ENCODE peak calls at places on chromosome 12, in nine cellular contexts. One of them, this sample, is unnamed.

GRCh38 chr12:28050606-28051005 is 78.1 kb upstream of the PTHLH start:
- DNase-seq in KBM-7: no peak
- DNase-seq in fibroblast of mammary gland: peak
- DNase-seq in NCI-H774: no peak
- DNase-seq in tibial nerve: no peak
- DNase-seq in stimulated activated CD4-positive, alpha-beta T cell treated with anti-CD3 and anti-CD28 coated beads, Interleukin-1b, Interleukin-23, amount 100 ng/mL, for 1 hour: no peak
- DNase-seq in Caki2: no peak
- DNase-seq in anterior cingulate cortex: no peak
- DNase-seq in nucleus accumbens: no peak
- DNase-seq in this sample: no peak

GRCh38 chr12:3753549-3754284 is 808 bp upstream of the CRACR2A start:
- DNase-seq in Caki2: no peak
- DNase-seq in nucleus accumbens: no peak
- DNase-seq in NCI-H774: no peak
- DNase-seq in tibial nerve: no peak
- DNase-seq in KBM-7: peak
- DNase-seq in anterior cingulate cortex: no peak
- DNase-seq in stimulated activated CD4-positive, alpha-beta T cell treated with anti-CD3 and anti-CD28 coated beads, Interleukin-1b, Interleukin-23, amount 100 ng/mL, for 1 hour: no peak
- DNase-seq in fibroblast of mammary gland: peak
- DNase-seq in this sample: peak

GRCh38 chr12:69475237-69475984 is 5.2 kb downstream of the FRS2 start:
- DNase-seq in NCI-H774: no peak
- DNase-seq in Caki2: peak
- DNase-seq in nucleus accumbens: no peak
- DNase-seq in stimulated activated CD4-positive, alpha-beta T cell treated with anti-CD3 and anti-CD28 coated beads, Interleukin-1b, Interleukin-23, amount 100 ng/mL, for 1 hour: no peak
- DNase-seq in KBM-7: no peak
- DNase-seq in fibroblast of mammary gland: peak
- DNase-seq in tibial nerve: no peak
- DNase-seq in anterior cingulate cortex: peak
- DNase-seq in this sample: no peak

GRCh38 chr12:111766608-111767361 is at the start of gene ALDH2:
- DNase-seq in NCI-H774: peak
- DNase-seq in fibroblast of mammary gland: no peak
- DNase-seq in tibial nerve: peak
- DNase-seq in KBM-7: no peak
- DNase-seq in nucleus accumbens: peak
- DNase-seq in stimulated activated CD4-positive, alpha-beta T cell treated with anti-CD3 and anti-CD28 coated beads, Interleukin-1b, Interleukin-23, amount 100 ng/mL, for 1 hour: no peak
- DNase-seq in anterior cingulate cortex: peak
- DNase-seq in Caki2: peak
- DNase-seq in this sample: no peak

GRCh38 chr12:124411291-124411878 is 116.5 kb downstream of the RFLNA start:
- DNase-seq in NCI-H774: no peak
- DNase-seq in stimulated activated CD4-positive, alpha-beta T cell treated with anti-CD3 and anti-CD28 coated beads, Interleukin-1b, Interleukin-23, amount 100 ng/mL, for 1 hour: no peak
- DNase-seq in fibroblast of mammary gland: peak
- DNase-seq in Caki2: no peak
- DNase-seq in nucleus accumbens: no peak
- DNase-seq in KBM-7: no peak
- DNase-seq in tibial nerve: peak
- DNase-seq in anterior cingulate cortex: peak
- DNase-seq in this sample: peak

GRCh38 chr12:40692617-40693502 is 621 bp downstream of the CNTN1 start:
- DNase-seq in NCI-H774: peak
- DNase-seq in KBM-7: no peak
- DNase-seq in Caki2: no peak
- DNase-seq in tibial nerve: peak
- DNase-seq in anterior cingulate cortex: peak
- DNase-seq in stimulated activated CD4-positive, alpha-beta T cell treated with anti-CD3 and anti-CD28 coated beads, Interleukin-1b, Interleukin-23, amount 100 ng/mL, for 1 hour: no peak
- DNase-seq in fibroblast of mammary gland: no peak
- DNase-seq in nucleus accumbens: peak
- DNase-seq in this sample: no peak

GRCh38 chr12:2374092-2374740 is 321.4 kb downstream of the CACNA1C start:
- DNase-seq in tibial nerve: no peak
- DNase-seq in fibroblast of mammary gland: no peak
- DNase-seq in Caki2: no peak
- DNase-seq in NCI-H774: no peak
- DNase-seq in stimulated activated CD4-positive, alpha-beta T cell treated with anti-CD3 and anti-CD28 coated beads, Interleukin-1b, Interleukin-23, amount 100 ng/mL, for 1 hour: no peak
- DNase-seq in KBM-7: no peak
- DNase-seq in anterior cingulate cortex: no peak
- DNase-seq in nucleus accumbens: no peak
- DNase-seq in this sample: peak

GRCh38 chr12:104433061-104433460 is 23.7 kb upstream of the CHST11 start:
- DNase-seq in anterior cingulate cortex: no peak
- DNase-seq in tibial nerve: no peak
- DNase-seq in NCI-H774: no peak
- DNase-seq in nucleus accumbens: no peak
- DNase-seq in KBM-7: no peak
- DNase-seq in fibroblast of mammary gland: no peak
- DNase-seq in Caki2: no peak
- DNase-seq in stimulated activated CD4-positive, alpha-beta T cell treated with anti-CD3 and anti-CD28 coated beads, Interleukin-1b, Interleukin-23, amount 100 ng/mL, for 1 hour: no peak
- DNase-seq in this sample: no peak

GRCh38 chr12:14273911-14274306 is 91.6 kb upstream of the ATF7IP start:
- DNase-seq in KBM-7: no peak
- DNase-seq in Caki2: no peak
- DNase-seq in anterior cingulate cortex: no peak
- DNase-seq in tibial nerve: no peak
- DNase-seq in fibroblast of mammary gland: no peak
- DNase-seq in nucleus accumbens: no peak
- DNase-seq in stimulated activated CD4-positive, alpha-beta T cell treated with anti-CD3 and anti-CD28 coated beads, Interleukin-1b, Interleukin-23, amount 100 ng/mL, for 1 hour: no peak
- DNase-seq in NCI-H774: no peak
- DNase-seq in this sample: peak

GRCh38 chr12:5889381-5890047 is 55.5 kb downstream of the ANO2 start:
- DNase-seq in KBM-7: peak
- DNase-seq in fibroblast of mammary gland: no peak
- DNase-seq in nucleus accumbens: no peak
- DNase-seq in NCI-H774: no peak
- DNase-seq in tibial nerve: no peak
- DNase-seq in anterior cingulate cortex: no peak
- DNase-seq in stimulated activated CD4-positive, alpha-beta T cell treated with anti-CD3 and anti-CD28 coated beads, Interleukin-1b, Interleukin-23, amount 100 ng/mL, for 1 hour: no peak
- DNase-seq in Caki2: no peak
- DNase-seq in this sample: peak

GRCh38 chr12:49014547-49014946 is 4.0 kb downstream of the PRKAG1 start:
- DNase-seq in NCI-H774: no peak
- DNase-seq in nucleus accumbens: no peak
- DNase-seq in KBM-7: no peak
- DNase-seq in fibroblast of mammary gland: peak
- DNase-seq in tibial nerve: no peak
- DNase-seq in anterior cingulate cortex: no peak
- DNase-seq in stimulated activated CD4-positive, alpha-beta T cell treated with anti-CD3 and anti-CD28 coated beads, Interleukin-1b, Interleukin-23, amount 100 ng/mL, for 1 hour: no peak
- DNase-seq in Caki2: no peak
- DNase-seq in this sample: peak

GRCh38 chr12:100940503-100940902 is 145.9 kb downstream of the ANO4 start:
- DNase-seq in tibial nerve: no peak
- DNase-seq in Caki2: no peak
- DNase-seq in NCI-H774: no peak
- DNase-seq in anterior cingulate cortex: no peak
- DNase-seq in KBM-7: no peak
- DNase-seq in fibroblast of mammary gland: no peak
- DNase-seq in stimulated activated CD4-positive, alpha-beta T cell treated with anti-CD3 and anti-CD28 coated beads, Interleukin-1b, Interleukin-23, amount 100 ng/mL, for 1 hour: no peak
- DNase-seq in nucleus accumbens: no peak
- DNase-seq in this sample: no peak

GRCh38 chr12:3727877-3728632 is 24.9 kb downstream of the CRACR2A start:
- DNase-seq in Caki2: no peak
- DNase-seq in NCI-H774: no peak
- DNase-seq in tibial nerve: no peak
- DNase-seq in KBM-7: peak
- DNase-seq in nucleus accumbens: no peak
- DNase-seq in fibroblast of mammary gland: peak
- DNase-seq in stimulated activated CD4-positive, alpha-beta T cell treated with anti-CD3 and anti-CD28 coated beads, Interleukin-1b, Interleukin-23, amount 100 ng/mL, for 1 hour: no peak
- DNase-seq in anterior cingulate cortex: no peak
- DNase-seq in this sample: peak

GRCh38 chr12:50117057-50117622 is 5.1 kb downstream of the COX14 start:
- DNase-seq in NCI-H774: no peak
- DNase-seq in nucleus accumbens: no peak
- DNase-seq in fibroblast of mammary gland: no peak
- DNase-seq in Caki2: no peak
- DNase-seq in stimulated activated CD4-positive, alpha-beta T cell treated with anti-CD3 and anti-CD28 coated beads, Interleukin-1b, Interleukin-23, amount 100 ng/mL, for 1 hour: no peak
- DNase-seq in KBM-7: no peak
- DNase-seq in anterior cingulate cortex: peak
- DNase-seq in tibial nerve: no peak
- DNase-seq in this sample: no peak

GRCh38 chr12:121801601-121802484 is 2.0 kb upstream of the SETD1B start:
- DNase-seq in anterior cingulate cortex: peak
- DNase-seq in stimulated activated CD4-positive, alpha-beta T cell treated with anti-CD3 and anti-CD28 coated beads, Interleukin-1b, Interleukin-23, amount 100 ng/mL, for 1 hour: no peak
- DNase-seq in nucleus accumbens: peak
- DNase-seq in tibial nerve: no peak
- DNase-seq in KBM-7: peak
- DNase-seq in Caki2: no peak
- DNase-seq in fibroblast of mammary gland: peak
- DNase-seq in NCI-H774: peak
- DNase-seq in this sample: no peak

GRCh38 chr12:49287876-49288275 is 7.1 kb upstream of the PRPH start:
- DNase-seq in fibroblast of mammary gland: no peak
- DNase-seq in Caki2: no peak
- DNase-seq in stimulated activated CD4-positive, alpha-beta T cell treated with anti-CD3 and anti-CD28 coated beads, Interleukin-1b, Interleukin-23, amount 100 ng/mL, for 1 hour: no peak
- DNase-seq in anterior cingulate cortex: no peak
- DNase-seq in NCI-H774: no peak
- DNase-seq in KBM-7: no peak
- DNase-seq in tibial nerve: no peak
- DNase-seq in nucleus accumbens: no peak
- DNase-seq in this sample: no peak

GRCh38 chr12:107360472-107360871 is 267.1 kb upstream of the CRY1 start:
- DNase-seq in Caki2: peak
- DNase-seq in anterior cingulate cortex: no peak
- DNase-seq in fibroblast of mammary gland: no peak
- DNase-seq in NCI-H774: no peak
- DNase-seq in KBM-7: no peak
- DNase-seq in nucleus accumbens: no peak
- DNase-seq in stimulated activated CD4-positive, alpha-beta T cell treated with anti-CD3 and anti-CD28 coated beads, Interleukin-1b, Interleukin-23, amount 100 ng/mL, for 1 hour: no peak
- DNase-seq in tibial nerve: no peak
- DNase-seq in this sample: no peak

GRCh38 chr12:31362115-31362758 is 36.3 kb upstream of the SINHCAF start:
- DNase-seq in anterior cingulate cortex: no peak
- DNase-seq in nucleus accumbens: no peak
- DNase-seq in tibial nerve: no peak
- DNase-seq in stimulated activated CD4-positive, alpha-beta T cell treated with anti-CD3 and anti-CD28 coated beads, Interleukin-1b, Interleukin-23, amount 100 ng/mL, for 1 hour: no peak
- DNase-seq in KBM-7: peak
- DNase-seq in Caki2: no peak
- DNase-seq in fibroblast of mammary gland: no peak
- DNase-seq in NCI-H774: peak
- DNase-seq in this sample: no peak

GRCh38 chr12:98417303-98417702 is 98.1 kb upstream of the TMPO start:
- DNase-seq in fibroblast of mammary gland: peak
- DNase-seq in NCI-H774: no peak
- DNase-seq in Caki2: no peak
- DNase-seq in tibial nerve: no peak
- DNase-seq in KBM-7: no peak
- DNase-seq in anterior cingulate cortex: no peak
- DNase-seq in nucleus accumbens: no peak
- DNase-seq in stimulated activated CD4-positive, alpha-beta T cell treated with anti-CD3 and anti-CD28 coated beads, Interleukin-1b, Interleukin-23, amount 100 ng/mL, for 1 hour: no peak
- DNase-seq in this sample: no peak

GRCh38 chr12:2179953-2180736 is 127.4 kb downstream of the CACNA1C start:
- DNase-seq in nucleus accumbens: no peak
- DNase-seq in stimulated activated CD4-positive, alpha-beta T cell treated with anti-CD3 and anti-CD28 coated beads, Interleukin-1b, Interleukin-23, amount 100 ng/mL, for 1 hour: no peak
- DNase-seq in Caki2: peak
- DNase-seq in NCI-H774: no peak
- DNase-seq in tibial nerve: no peak
- DNase-seq in fibroblast of mammary gland: peak
- DNase-seq in anterior cingulate cortex: peak
- DNase-seq in KBM-7: no peak
- DNase-seq in this sample: peak

GRCh38 chr12:11584213-11584855 is 65.1 kb upstream of the ETV6 start:
- DNase-seq in tibial nerve: no peak
- DNase-seq in stimulated activated CD4-positive, alpha-beta T cell treated with anti-CD3 and anti-CD28 coated beads, Interleukin-1b, Interleukin-23, amount 100 ng/mL, for 1 hour: no peak
- DNase-seq in nucleus accumbens: no peak
- DNase-seq in fibroblast of mammary gland: peak
- DNase-seq in KBM-7: peak
- DNase-seq in Caki2: no peak
- DNase-seq in NCI-H774: no peak
- DNase-seq in anterior cingulate cortex: no peak
- DNase-seq in this sample: peak

This sample was measured in RPMI7951.